ENCODE peak calls at places on chromosomes 1 and 21, in four cellular contexts. V is epithelial cell of proximal tubule, M is A549, I is fibroblast of the aortic adventitia. X is an unnamed sample.

GRCh38 chr1:21909787-21910503 is 27.2 kb downstream of the HSPG2 start:
- DNase-seq in V (no peak), M (no peak), I (peak), X (peak)

GRCh38 chr1:193221641-193222040 is 35.2 kb upstream of the B3GALT2 start:
- DNase-seq in V (no peak), I (no peak), M (no peak), X (no peak)

GRCh38 chr21:31667639-31668038 is 8.1 kb downstream of the SOD1 start:
- DNase-seq in I (no peak), M (no peak), V (no peak), X (no peak)

GRCh38 chr1:18890704-18891103 is 11.7 kb downstream of the ALDH4A1 start:
- DNase-seq in I (peak), V (no peak), M (no peak), X (peak)

GRCh38 chr1:225626698-225627097 is 26.2 kb downstream of the ENAH start:
- DNase-seq in I (peak), V (no peak), M (no peak), X (peak)

GRCh38 chr1:53580739-53581475 is 121.7 kb downstream of the DMRTB1 start:
- DNase-seq in M (no peak), I (no peak), V (no peak), X (no peak)

GRCh38 chr1:177737456-177737855 is 232.4 kb downstream of the SEC16B start:
- DNase-seq in M (no peak), V (no peak), I (no peak), X (no peak)

GRCh38 chr21:22342855-22343254 is 1344.6 kb downstream of the NCAM2 start:
- DNase-seq in V (no peak), M (no peak), I (no peak), X (peak)

GRCh38 chr1:47901001-47901575 is 96.1 kb downstream of the TRABD2B start:
- DNase-seq in M (no peak), V (no peak), I (no peak), X (no peak)

GRCh38 chr21:44656868-44657267 is 864 bp upstream of the KRTAP12-3 start:
- DNase-seq in V (no peak), I (no peak), M (no peak), X (no peak)

GRCh38 chr1:44811714-44812151 is 3.4 kb downstream of the BTBD19 start:
- DNase-seq in M (no peak), I (peak), V (no peak), X (peak)

GRCh38 chr21:32889596-32889995 is 118.0 kb upstream of the PAXBP1 start:
- DNase-seq in V (no peak), M (no peak), I (peak), X (no peak)

GRCh38 chr21:33916200-33916567 is 580 bp upstream of the ATP5PO start:
- DNase-seq in I (no peak), V (no peak), M (no peak), X (no peak)

GRCh38 chr1:55670331-55671082 is 455.3 kb upstream of the USP24 start:
- DNase-seq in M (no peak), V (no peak), I (peak), X (no peak)

GRCh38 chr21:37006521-37007291 is at the start of gene RIPPLY3:
- DNase-seq in V (no peak), I (peak), M (peak), X (peak)

GRCh38 chr1:58848818-58849411 is 65.1 kb upstream of the JUN start:
- DNase-seq in V (peak), I (peak), M (peak), X (peak)

GRCh38 chr1:43668956-43669355 is 19.0 kb downstream of the KDM4A start:
- DNase-seq in M (no peak), V (no peak), I (no peak), X (peak)

GRCh38 chr1:24318238-24318987 is 744 bp upstream of the GRHL3 start:
- DNase-seq in I (peak), V (no peak), M (no peak), X (peak)

GRCh38 chr1:193569096-193569495 is 382.7 kb upstream of the B3GALT2 start:
- DNase-seq in I (no peak), M (no peak), V (no peak), X (no peak)

GRCh38 chr1:84259376-84259775 is 42.1 kb upstream of the SAMD13 start:
- DNase-seq in I (no peak), V (no peak), M (no peak), X (no peak)

GRCh38 chr1:53586765-53587164 is 127.6 kb downstream of the DMRTB1 start:
- DNase-seq in V (no peak), M (no peak), I (no peak), X (no peak)

GRCh38 chr1:1318131-1318652 is 6.3 kb downstream of the INTS11 start:
- DNase-seq in V (peak), I (peak), M (peak), X (peak)

GRCh38 chr1:6471086-6471841 is 5.3 kb upstream of the TNFRSF25 start:
- DNase-seq in V (no peak), I (no peak), M (no peak), X (no peak)

GRCh38 chr1:44068442-44068861 is 37.2 kb upstream of the SLC6A9 start:
- DNase-seq in V (no peak), I (no peak), M (no peak), X (no peak)

GRCh38 chr1:186325239-186325638 is 49.8 kb downstream of the TPR start:
- DNase-seq in I (peak), M (peak), V (no peak), X (peak)

GRCh38 chr1:224433041-224433670 is 1.4 kb downstream of the WDR26 start:
- DNase-seq in M (no peak), V (no peak), I (peak), X (peak)

GRCh38 chr1:152347116-152347728 is 12.6 kb downstream of the FLG2 start:
- DNase-seq in I (peak), V (peak), M (peak), X (peak)

GRCh38 chr21:46172863-46173528 is 11.3 kb downstream of the SPATC1L start:
- DNase-seq in M (no peak), I (no peak), V (no peak), X (no peak)

GRCh38 chr1:9101510-9102146 is 27.3 kb downstream of the GPR157 start:
- DNase-seq in M (peak), I (peak), V (no peak), X (peak)

DNA sequence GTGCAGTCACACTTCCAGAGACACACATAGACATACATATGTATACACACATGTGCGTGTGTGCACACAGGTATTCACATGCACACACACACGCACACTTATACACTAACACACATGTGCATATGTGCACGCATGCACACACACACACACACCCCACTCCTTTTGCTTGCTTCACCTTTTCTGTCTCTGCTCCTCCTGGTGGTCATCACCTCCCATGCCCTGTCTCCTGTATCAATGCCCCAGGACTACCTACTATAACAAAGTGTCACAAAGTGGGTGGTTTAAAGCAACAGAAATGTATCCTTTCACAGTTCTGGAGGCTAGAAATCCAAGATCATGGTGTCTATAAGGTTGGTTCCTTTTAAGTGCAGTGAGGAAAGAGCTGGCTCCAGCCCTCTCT is 27.4 kb downstream of the ETS2 start:
- DNase-seq in M (no peak), I (no peak), V (no peak), X (no peak)
- TF ChIP-seq CTCF in M (no peak), I (no peak), V (peak), X (no peak)

GRCh38 chr1:222706815-222707214 is 5.5 kb downstream of the AIDA start:
- DNase-seq in M (no peak), V (no peak), I (no peak), X (no peak)
- H3K4me3 ChIP-seq in M (no peak), V (no peak), I (no peak), X (no peak)

GRCh38 chr1:162631546-162632233 is 574 bp upstream of the DDR2 start:
- DNase-seq in V (no peak), M (no peak), I (peak), X (peak)

GRCh38 chr1:162632234-162632666 is at the start of gene DDR2:
- DNase-seq in M (no peak), V (no peak), I (peak), X (peak)

GRCh38 chr1:162635418-162635817 is 3.2 kb downstream of the DDR2 start:
- DNase-seq in M (no peak), I (no peak), V (no peak), X (no peak)

GRCh38 chr1:162632743-162633326 is 571 bp downstream of the DDR2 start:
- DNase-seq in V (no peak), M (no peak), I (peak), X (peak)

DNA sequence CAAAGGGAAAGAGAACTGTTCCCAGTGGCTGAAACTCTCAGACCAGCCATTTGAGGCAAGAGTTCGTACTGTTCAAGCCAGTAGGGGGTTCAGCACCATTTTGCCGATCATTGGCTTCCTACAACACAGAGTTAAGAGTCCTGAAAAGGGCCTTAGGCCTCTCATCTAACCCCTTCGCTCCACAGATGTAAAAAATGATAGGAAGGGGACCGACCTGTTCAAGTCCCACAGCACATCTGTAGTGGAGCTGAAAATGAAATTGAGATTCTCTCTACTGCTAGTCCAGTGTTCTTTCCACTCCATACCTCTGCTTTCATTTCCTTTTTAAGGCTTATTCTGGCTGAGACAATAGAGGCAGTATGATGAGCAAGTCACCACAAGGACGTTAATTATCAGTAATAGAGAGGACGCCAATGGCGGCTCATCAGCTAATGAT is 1.1 kb downstream of the DDR2 start:
- DNase-seq in I (peak), V (no peak), M (no peak), X (peak)
- TF ChIP-seq CTCF in I (peak), V (no peak), M (no peak), X (peak)

DNA sequence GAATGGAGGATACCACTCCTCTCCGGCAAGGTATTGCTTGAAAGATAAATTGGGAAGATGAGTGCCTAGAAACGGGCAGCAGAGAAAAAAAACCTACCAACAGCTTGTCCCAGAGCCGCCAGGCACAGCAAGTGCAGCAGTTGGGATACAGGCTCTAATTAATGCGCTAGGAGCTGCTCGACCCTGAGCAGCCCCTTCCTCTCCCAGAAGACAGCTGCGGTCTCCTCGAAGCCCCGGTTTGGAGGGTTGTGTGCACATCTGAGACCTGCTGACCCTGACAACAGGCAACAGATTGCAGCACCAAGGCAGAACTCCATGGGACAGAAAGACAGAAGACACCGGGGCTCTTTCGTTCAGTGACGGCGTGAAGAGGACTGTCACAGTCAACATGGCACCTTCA is 101.4 kb downstream of the TSEN15 start:
- DNase-seq in V (no peak), M (no peak), I (no peak), X (no peak)
- H3K4me3 ChIP-seq in V (peak), M (peak), I (peak), X (no peak)

GRCh38 chr1:96238426-96238825 is 483.2 kb upstream of the PTBP2 start:
- DNase-seq in I (no peak), V (no peak), M (no peak), X (no peak)

GRCh38 chr1:96233422-96233821 is 488.2 kb upstream of the PTBP2 start:
- DNase-seq in I (no peak), M (no peak), V (no peak), X (peak)

GRCh38 chr1:96234299-96234698 is 487.3 kb upstream of the PTBP2 start:
- DNase-seq in M (peak), I (peak), V (no peak), X (peak)

GRCh38 chr1:96240438-96240837 is 481.1 kb upstream of the PTBP2 start:
- DNase-seq in V (no peak), I (no peak), M (no peak), X (no peak)

DNA sequence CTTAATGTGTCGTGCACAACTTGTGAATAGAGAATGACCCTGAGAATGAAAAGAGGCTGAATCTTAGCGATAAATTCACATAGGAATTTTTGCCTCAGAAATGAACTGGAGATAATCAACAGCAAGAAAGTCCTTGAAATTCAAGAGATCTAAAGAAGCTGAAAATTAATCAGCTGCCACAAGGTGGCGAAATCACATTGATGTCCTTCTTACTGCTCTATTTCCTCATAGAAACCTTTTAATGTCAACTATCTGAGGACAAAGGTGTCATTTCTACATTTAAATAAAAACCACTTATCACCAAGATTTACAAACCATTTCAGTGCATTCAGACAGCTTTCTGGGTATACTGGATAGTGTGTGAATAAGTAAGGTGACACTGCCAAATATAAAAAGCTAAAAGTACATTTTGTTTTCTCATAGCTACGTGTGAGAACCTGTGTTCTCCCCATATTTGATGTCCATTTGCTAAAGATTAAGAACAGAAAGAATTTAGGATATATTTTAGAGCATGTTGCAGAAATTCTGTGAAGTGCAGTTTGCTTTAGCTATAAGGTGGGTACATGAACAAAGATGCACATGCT is 485.3 kb upstream of the PTBP2 start:
- DNase-seq in V (peak), I (peak), M (peak), X (peak)
- TF ChIP-seq CTCF in V (peak), I (peak), M (peak), X (peak)

GRCh38 chr1:111199881-111200801 is at the start of gene DENND2D:
- DNase-seq in V (no peak), M (no peak), I (no peak), X (no peak)
- H3K4me3 ChIP-seq in V (no peak), M (no peak), I (no peak), X (no peak)

GRCh38 chr1:17629460-17629859 is 90.0 kb downstream of the ARHGEF10L start:
- DNase-seq in V (no peak), I (no peak), M (no peak), X (no peak)
- TF ChIP-seq CTCF in V (peak), I (no peak), M (no peak), X (peak)

GRCh38 chr1:64828829-64829228 is 84.0 kb downstream of the RAVER2 start:
- DNase-seq in V (no peak), M (no peak), I (no peak), X (no peak)
- H3K4me3 ChIP-seq in V (no peak), M (no peak), I (no peak), X (no peak)

DNA sequence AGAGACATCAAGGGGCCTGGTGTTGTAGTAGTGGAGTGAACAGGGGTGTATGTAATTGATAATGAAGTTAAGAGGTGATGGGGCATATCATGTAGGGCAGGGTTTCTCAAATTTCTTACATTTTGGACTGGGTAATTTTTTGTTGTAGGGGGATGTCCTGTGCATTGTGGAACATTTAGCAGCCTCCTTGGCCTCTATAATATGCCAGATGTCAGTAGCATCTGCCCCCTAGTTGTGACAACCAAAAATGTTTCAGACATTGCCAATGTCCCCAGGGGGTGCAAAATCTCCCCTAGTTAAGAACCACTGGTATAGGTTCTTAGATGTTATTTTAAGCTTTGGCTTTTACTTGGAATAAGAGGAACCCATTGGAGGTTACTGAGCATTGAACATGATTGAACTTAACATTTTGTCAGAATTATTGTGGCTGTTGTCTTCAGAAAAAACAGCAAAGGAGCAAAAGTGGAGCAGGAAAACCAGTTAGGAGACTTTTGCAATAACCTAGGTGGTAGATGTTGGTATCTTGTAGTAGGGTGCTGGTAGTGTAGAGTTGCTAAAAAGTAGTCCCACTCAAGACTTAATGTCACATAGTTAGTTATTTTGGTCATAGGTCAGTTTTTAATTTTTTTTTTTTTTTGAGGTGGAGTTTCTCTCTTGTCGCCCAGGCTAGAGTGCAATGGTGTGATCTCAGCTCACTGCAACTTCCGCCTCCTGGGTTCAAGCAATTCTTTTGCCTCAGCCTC is 6.2 kb downstream of the ZNF326 start:
- DNase-seq in M (peak), I (no peak), V (no peak), X (no peak)
- TF ChIP-seq CTCF in M (no peak), I (no peak), V (peak), X (no peak)

X was measured in astrocyte of the spinal cord.